ENCODE peak calls at places on chromosomes 7 and 10, in five cellular contexts. One of them, this sample, is unnamed. For H3K4me1, the result is how much of the 10 kb centered on the place peaks cover.

GRCh38 chr7:112421666-112422486 is 28.4 kb upstream of the IFRD1 start:
- DNase-seq in IMR-90: no peak
- DNase-seq in aorta: no peak
- DNase-seq in transverse colon: no peak
- DNase-seq in fibroblast of lung: no peak
- DNase-seq in this sample: no peak

GRCh38 chr7:150420987-150421674 is 29.3 kb upstream of the GIMAP8 start:
- DNase-seq in transverse colon: peak
- DNase-seq in aorta: peak
- DNase-seq in fibroblast of lung: peak
- DNase-seq in IMR-90: peak
- DNase-seq in this sample: peak

GRCh38 chr7:4797858-4798705 is 22.7 kb downstream of the AP5Z1 start:
- DNase-seq in fibroblast of lung: peak
- DNase-seq in transverse colon: peak
- DNase-seq in aorta: peak
- DNase-seq in IMR-90: peak
- DNase-seq in this sample: peak

GRCh38 chr7:17680026-17680425 is 260.3 kb downstream of the SNX13 start:
- DNase-seq in IMR-90: peak
- DNase-seq in transverse colon: peak
- DNase-seq in fibroblast of lung: peak
- DNase-seq in aorta: peak
- DNase-seq in this sample: no peak

GRCh38 chr7:98913612-98914011 is 35.3 kb downstream of the TRRAP start:
- DNase-seq in aorta: no peak
- DNase-seq in IMR-90: peak
- DNase-seq in fibroblast of lung: peak
- DNase-seq in transverse colon: no peak
- DNase-seq in this sample: no peak

GRCh38 chr7:97499204-97499603 is 232.7 kb upstream of the TAC1 start:
- DNase-seq in fibroblast of lung: no peak
- DNase-seq in aorta: no peak
- DNase-seq in transverse colon: peak
- DNase-seq in IMR-90: no peak
- DNase-seq in this sample: peak

GRCh38 chr10:24415455-24416169 is 206.7 kb downstream of the KIAA1217 start:
- DNase-seq in aorta: peak
- DNase-seq in IMR-90: peak
- DNase-seq in transverse colon: peak
- DNase-seq in fibroblast of lung: peak
- DNase-seq in this sample: peak

GRCh38 chr7:30733216-30733615 is 18.7 kb upstream of the INMT start:
- DNase-seq in IMR-90: no peak
- DNase-seq in fibroblast of lung: no peak
- DNase-seq in transverse colon: no peak
- DNase-seq in aorta: peak
- DNase-seq in this sample: no peak

GRCh38 chr10:18523025-18523424 is 128.4 kb downstream of the NSUN6 start:
- DNase-seq in fibroblast of lung: peak
- DNase-seq in IMR-90: peak
- DNase-seq in aorta: no peak
- DNase-seq in transverse colon: no peak
- DNase-seq in this sample: no peak

GRCh38 chr7:84697506-84697905 is 489.4 kb downstream of the SEMA3D start:
- DNase-seq in transverse colon: no peak
- DNase-seq in fibroblast of lung: peak
- DNase-seq in IMR-90: peak
- DNase-seq in aorta: no peak
- DNase-seq in this sample: no peak

GRCh38 chr7:107856806-107857540 is 34.0 kb upstream of the DLD start:
- DNase-seq in aorta: no peak
- DNase-seq in fibroblast of lung: peak
- DNase-seq in transverse colon: peak
- DNase-seq in IMR-90: no peak
- DNase-seq in this sample: no peak

GRCh38 chr7:100489824-100490223 is 6.1 kb downstream of the NYAP1 start:
- DNase-seq in IMR-90: peak
- DNase-seq in fibroblast of lung: peak
- DNase-seq in aorta: no peak
- DNase-seq in transverse colon: no peak
- DNase-seq in this sample: peak

GRCh38 chr7:121083138-121083789 is 94.8 kb downstream of the CPED1 start:
- DNase-seq in IMR-90: peak
- DNase-seq in aorta: no peak
- DNase-seq in fibroblast of lung: peak
- DNase-seq in transverse colon: no peak
- DNase-seq in this sample: no peak

GRCh38 chr10:62482581-62482980 is 108.4 kb downstream of the ZNF365 start:
- DNase-seq in transverse colon: no peak
- DNase-seq in aorta: no peak
- DNase-seq in IMR-90: no peak
- DNase-seq in fibroblast of lung: no peak
- DNase-seq in this sample: no peak

GRCh38 chr7:156180451-156181229 is 368.4 kb upstream of the SHH start:
- DNase-seq in transverse colon: no peak
- DNase-seq in aorta: no peak
- DNase-seq in IMR-90: no peak
- DNase-seq in fibroblast of lung: no peak
- DNase-seq in this sample: peak

GRCh38 chr7:156178857-156179256 is 366.6 kb upstream of the SHH start:
- DNase-seq in transverse colon: no peak
- DNase-seq in IMR-90: no peak
- DNase-seq in aorta: no peak
- DNase-seq in fibroblast of lung: no peak
- DNase-seq in this sample: no peak

GRCh38 chr7:156178214-156178613 is 366.0 kb upstream of the SHH start:
- DNase-seq in fibroblast of lung: no peak
- DNase-seq in IMR-90: no peak
- DNase-seq in aorta: no peak
- DNase-seq in transverse colon: no peak
- DNase-seq in this sample: no peak

GRCh38 chr7:156177396-156178055 is 365.3 kb upstream of the SHH start:
- DNase-seq in aorta: no peak
- DNase-seq in fibroblast of lung: no peak
- DNase-seq in transverse colon: no peak
- DNase-seq in IMR-90: no peak
- DNase-seq in this sample: peak

GRCh38 chr7:156179872-156180390 is 367.7 kb upstream of the SHH start:
- DNase-seq in aorta: no peak
- DNase-seq in transverse colon: no peak
- DNase-seq in IMR-90: no peak
- DNase-seq in fibroblast of lung: no peak
- DNase-seq in this sample: peak
- H3K4me1 ChIP-seq in aorta: under half
- H3K4me1 ChIP-seq in transverse colon: under half
- H3K4me1 ChIP-seq in IMR-90: under half
- H3K4me1 ChIP-seq in fibroblast of lung: under half
- H3K4me1 ChIP-seq in this sample: under half

DNA sequence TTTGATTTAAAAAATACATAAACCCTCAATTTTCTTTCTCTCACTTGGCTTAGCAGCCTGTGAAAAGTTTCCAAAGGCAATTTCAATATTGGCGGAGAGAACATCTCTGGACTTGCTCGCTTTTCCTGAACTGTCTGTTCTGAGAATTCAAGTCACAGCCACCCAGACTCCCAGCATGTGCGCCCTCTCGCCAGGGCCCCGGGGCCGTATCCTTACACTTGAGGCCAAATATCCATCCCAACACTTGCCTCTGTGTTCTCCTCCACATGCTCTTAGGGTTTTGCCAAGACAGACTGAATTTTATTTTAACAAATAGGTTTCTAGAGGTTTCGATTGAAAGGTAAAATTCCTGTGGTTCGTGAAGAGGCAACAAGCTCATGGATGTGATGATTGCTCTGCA is 111.5 kb upstream of the GPR26 start:
- DNase-seq in transverse colon: no peak
- DNase-seq in IMR-90: no peak
- DNase-seq in fibroblast of lung: no peak
- DNase-seq in aorta: no peak
- DNase-seq in this sample: no peak
- H3K4me1 ChIP-seq in transverse colon: under half
- H3K4me1 ChIP-seq in IMR-90: under half
- H3K4me1 ChIP-seq in fibroblast of lung: under half
- H3K4me1 ChIP-seq in aorta: under half
- H3K4me1 ChIP-seq in this sample: under half

GRCh38 chr7:2477447-2478386 is 1.5 kb upstream of the GRIFIN start:
- DNase-seq in IMR-90: peak
- DNase-seq in fibroblast of lung: peak
- DNase-seq in aorta: peak
- DNase-seq in transverse colon: peak
- DNase-seq in this sample: peak
- H3K4me1 ChIP-seq in IMR-90: under half
- H3K4me1 ChIP-seq in fibroblast of lung: under half
- H3K4me1 ChIP-seq in aorta: under half
- H3K4me1 ChIP-seq in transverse colon: under half
- H3K4me1 ChIP-seq in this sample: under half

GRCh38 chr7:159019111-159019510 is 125.6 kb downstream of the VIPR2 start:
- DNase-seq in fibroblast of lung: no peak
- DNase-seq in IMR-90: no peak
- DNase-seq in aorta: no peak
- DNase-seq in transverse colon: no peak
- DNase-seq in this sample: no peak
- H3K4me1 ChIP-seq in fibroblast of lung: under half
- H3K4me1 ChIP-seq in IMR-90: under half
- H3K4me1 ChIP-seq in aorta: under half
- H3K4me1 ChIP-seq in transverse colon: under half
- H3K4me1 ChIP-seq in this sample: under half

This sample was measured in Caco-2.